ENCODE peak calls at places on chromosome 14, in five cellular contexts. D is Peyer's patch; M is CD4-positive, CD25-positive, alpha-beta regulatory T cell; A is keratinocyte; T is neural progenitor cell. R is an unnamed sample.

GRCh38 chr14:34711169-34711568 is 3.2 kb downstream of the CFL2 start:
- DNase-seq in M (no peak), T (no peak), A (peak; percentile 32), D (no peak), R (no peak)

GRCh38 chr14:61887628-61888027 is 125.4 kb downstream of the SNAPC1 start:
- DNase-seq in A (no peak), M (no peak), D (no peak), T (no peak), R (no peak)

GRCh38 chr14:79090781-79091180 is 920.6 kb downstream of the NRXN3 start:
- DNase-seq in M (no peak), T (peak; percentile 51), D (no peak), A (no peak), R (no peak)

GRCh38 chr14:55267816-55268215 is 3.4 kb upstream of the FBXO34 start:
- DNase-seq in M (no peak), D (no peak), T (no peak), A (no peak), R (no peak)

GRCh38 chr14:42980419-42980818 is 1373.7 kb downstream of the LRFN5 start:
- DNase-seq in A (no peak), M (no peak), D (no peak), T (no peak), R (no peak)

GRCh38 chr14:71300474-71301359 is 393.5 kb downstream of the PCNX1 start:
- DNase-seq in A (no peak), M (no peak), T (no peak), D (no peak), R (no peak)

GRCh38 chr14:54773171-54774006 is 129.2 kb downstream of the GCH1 start:
- DNase-seq in T (peak; percentile 88), A (peak; percentile 97), D (peak; percentile 88), M (peak; percentile 96), R (peak; percentile 48)

GRCh38 chr14:26694521-26694920 is 96.7 kb upstream of the NOVA1 start:
- DNase-seq in T (no peak), M (no peak), A (no peak), D (no peak), R (no peak)

GRCh38 chr14:93716410-93717221 is 71.7 kb downstream of the PRIMA1 start:
- DNase-seq in T (no peak), M (no peak), D (no peak), A (no peak), R (no peak)

GRCh38 chr14:96195441-96196081 is 9.1 kb upstream of the BDKRB2 start:
- DNase-seq in D (no peak), T (no peak), M (no peak), A (no peak), R (no peak)

GRCh38 chr14:76408877-76409276 is 32.9 kb downstream of the ESRRB start:
- DNase-seq in A (no peak), D (no peak), T (no peak), M (no peak), R (no peak)
- H3K27ac ChIP-seq in A (no peak overlapping the region), D (no peak overlapping the region), T (no peak overlapping the region), M (no peak overlapping the region), R (no peak overlapping the region)

DNA sequence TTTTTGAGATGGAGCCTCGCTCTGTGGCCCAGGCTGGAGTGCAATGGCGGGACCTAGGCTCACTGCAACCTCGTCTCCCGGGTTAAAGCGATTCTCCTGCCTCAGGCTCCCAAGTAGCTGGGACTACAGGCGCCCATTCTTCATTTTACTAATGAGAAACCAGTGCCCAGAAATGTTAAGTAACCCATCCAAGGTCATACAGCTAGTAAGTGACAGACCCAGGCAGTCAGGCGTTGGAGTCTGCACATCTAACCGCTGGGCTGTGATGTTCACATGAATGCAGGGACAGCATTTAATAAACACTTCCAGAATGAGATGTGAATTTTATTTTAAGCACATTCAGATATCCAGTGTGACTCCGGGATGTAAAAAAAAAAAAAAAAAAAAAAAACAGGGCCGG is 1.3 kb upstream of the TRIP11 start:
- DNase-seq in D (no peak), A (no peak), M (no peak), T (no peak), R (no peak)
- H3K27ac ChIP-seq in D (peak overlapping the region; percentile 93), A (no peak overlapping the region), M (peak overlapping the region; percentile 89), T (no peak overlapping the region), R (peak overlapping the region; percentile 89)

DNA sequence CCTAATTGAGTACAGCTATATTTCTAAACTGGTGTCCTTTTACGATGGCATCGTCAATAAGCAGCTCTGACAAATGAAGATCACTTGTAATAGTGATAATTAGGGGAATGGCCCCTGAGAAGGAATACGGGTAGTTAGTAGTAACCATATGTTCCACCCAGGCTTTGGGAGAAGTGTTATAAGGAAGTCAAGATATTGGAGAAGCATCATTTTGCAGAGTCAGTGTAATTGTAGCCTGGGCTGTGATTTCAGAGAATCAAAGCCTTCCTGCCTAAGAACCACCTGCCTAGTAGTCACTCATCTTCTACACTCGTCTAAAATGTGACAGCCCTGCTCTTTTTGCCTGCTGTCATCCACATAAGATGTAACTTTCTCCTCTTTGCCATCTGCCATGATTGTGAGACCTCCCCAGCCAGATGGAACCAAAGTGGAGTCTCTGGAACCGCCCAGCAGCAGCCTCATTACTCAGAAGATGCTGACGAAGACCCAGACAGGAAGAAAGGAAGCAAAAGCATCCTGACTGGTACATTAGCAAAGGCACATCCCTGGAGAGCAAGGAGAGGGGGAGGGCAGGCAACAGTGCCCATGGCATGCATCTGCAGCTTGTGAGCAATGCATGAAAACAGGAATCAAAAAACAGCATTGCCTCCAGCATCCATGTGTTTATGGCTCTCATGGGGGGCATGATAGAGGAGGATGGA is 12.6 kb upstream of the EDDM3A start:
- DNase-seq in A (no peak), D (no peak), T (no peak), M (no peak), R (no peak)
- H3K27ac ChIP-seq in A (no peak overlapping the region), D (no peak overlapping the region), T (no peak overlapping the region), M (no peak overlapping the region), R (no peak overlapping the region)

GRCh38 chr14:69633238-69633637 is 21.8 kb downstream of the SUSD6 start:
- DNase-seq in T (no peak), A (no peak), M (no peak), D (no peak), R (no peak)

GRCh38 chr14:69636718-69637480 is 25.5 kb downstream of the SUSD6 start:
- DNase-seq in D (no peak), T (no peak), A (no peak), M (no peak), R (no peak)

GRCh38 chr14:69634871-69635270 is 23.5 kb downstream of the SUSD6 start:
- DNase-seq in A (no peak), M (no peak), D (no peak), T (no peak), R (no peak)

GRCh38 chr14:69637503-69638030 is 26.2 kb downstream of the SUSD6 start:
- DNase-seq in T (peak; percentile 56), M (no peak), A (no peak), D (peak; percentile 90), R (no peak)

DNA sequence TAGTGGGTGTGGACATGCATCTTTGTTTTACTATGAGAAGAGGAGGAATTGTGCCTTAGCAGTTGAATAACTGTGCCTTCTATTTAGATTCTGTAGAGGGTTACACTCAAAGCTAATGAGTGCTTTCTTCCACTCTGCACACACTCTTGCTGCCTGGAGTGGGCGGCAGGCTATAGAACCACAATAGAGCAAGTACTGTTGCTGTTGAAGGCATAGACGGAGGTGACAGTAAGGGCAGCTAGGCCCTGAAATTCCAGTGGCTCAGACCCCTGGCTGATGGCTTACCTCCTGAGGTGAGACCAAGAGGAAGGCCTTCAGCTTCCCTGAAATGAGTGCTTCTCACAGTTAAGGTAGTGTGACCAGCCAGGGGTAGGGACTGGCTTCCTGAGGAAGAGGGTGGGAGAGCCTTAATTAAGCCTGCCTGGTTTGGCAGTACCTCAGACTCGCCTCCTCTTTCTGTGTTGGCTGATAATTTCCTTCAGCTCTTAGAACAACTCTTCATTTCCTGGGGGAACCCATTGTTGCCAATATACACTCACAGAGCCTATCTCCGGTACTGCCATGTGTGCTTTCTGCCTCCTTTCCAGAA is 24.7 kb downstream of the SUSD6 start:
- DNase-seq in T (no peak), A (no peak), D (no peak), M (peak; percentile 69), R (no peak)
- H3K27ac ChIP-seq in T (no peak overlapping the region), A (no peak overlapping the region), D (peak overlapping the region; percentile 67), M (peak overlapping the region; percentile 73), R (peak overlapping the region; percentile 44)

GRCh38 chr14:32329690-32330290 is 692 bp downstream of the AKAP6 start:
- DNase-seq in T (no peak), D (no peak), A (no peak), M (no peak), R (no peak)
- H3K27ac ChIP-seq in T (peak overlapping the region; percentile 86), D (no peak overlapping the region), A (no peak overlapping the region), M (no peak overlapping the region), R (no peak overlapping the region)

DNA sequence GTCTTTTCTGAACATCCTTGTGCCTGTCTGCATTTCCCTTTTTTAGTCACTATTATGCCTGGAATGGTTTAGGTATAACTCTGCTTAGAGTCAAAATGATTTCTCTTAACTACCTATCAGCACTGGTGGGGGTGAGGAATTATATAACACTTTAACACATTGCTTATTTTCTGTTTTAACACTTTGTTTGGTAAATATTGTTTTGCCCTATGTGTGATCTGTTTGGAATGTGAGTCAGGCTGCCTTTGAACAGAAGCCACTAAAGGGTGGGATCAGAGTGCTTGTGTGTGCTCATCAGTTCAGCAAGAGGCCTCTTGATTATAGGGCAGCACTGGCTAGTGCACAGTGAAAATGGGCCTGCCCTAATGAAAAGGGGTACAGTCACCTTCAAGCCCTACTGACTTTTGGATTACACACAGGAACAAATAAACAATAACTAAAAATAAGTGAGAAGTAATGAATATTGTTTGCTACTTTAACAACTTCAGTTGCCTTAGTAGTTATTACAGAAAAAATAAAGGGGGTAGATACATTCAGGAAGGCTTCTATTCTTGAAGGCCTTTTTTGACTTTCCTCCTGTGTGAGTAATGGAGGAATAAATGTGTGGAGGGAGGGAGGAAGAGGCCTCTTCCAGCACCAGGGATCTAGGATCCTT is 23.2 kb downstream of the NGDN start:
- DNase-seq in T (no peak), D (no peak), M (no peak), A (no peak), R (no peak)
- H3K27ac ChIP-seq in T (no peak overlapping the region), D (no peak overlapping the region), M (no peak overlapping the region), A (no peak overlapping the region), R (no peak overlapping the region)

DNA sequence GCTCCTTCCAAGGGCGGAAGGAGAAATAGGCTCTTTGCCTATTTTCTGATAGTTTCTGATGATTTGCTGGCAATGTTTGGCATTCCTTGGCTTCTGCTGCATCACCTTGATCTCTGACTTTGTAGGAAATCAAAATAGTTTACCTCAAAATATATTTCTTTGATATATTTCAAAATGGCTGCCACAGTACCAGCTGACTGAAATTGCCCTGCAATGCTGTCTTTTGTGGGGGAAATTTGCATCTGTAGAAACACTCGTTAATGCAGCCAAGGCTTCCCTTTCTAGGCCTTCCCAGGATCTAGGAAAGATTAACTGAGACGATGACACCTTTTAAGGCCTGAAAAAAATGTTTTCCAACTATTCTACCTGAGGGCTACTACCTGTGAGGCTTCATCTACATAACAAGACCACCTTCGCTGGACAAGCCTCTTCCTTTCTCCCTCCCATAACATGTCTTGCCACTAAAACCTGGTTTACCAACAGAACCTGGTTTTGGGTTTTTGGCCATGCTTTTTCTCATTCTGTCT is 212.8 kb upstream of the SSTR1 start:
- DNase-seq in D (no peak), T (no peak), M (no peak), A (no peak), R (no peak)
- H3K27ac ChIP-seq in D (no peak overlapping the region), T (no peak overlapping the region), M (no peak overlapping the region), A (no peak overlapping the region), R (no peak overlapping the region)

GRCh38 chr14:90649096-90649495 is 167.1 kb downstream of the TTC7B start:
- DNase-seq in T (no peak), M (no peak), D (no peak), A (no peak), R (no peak)
- H3K27ac ChIP-seq in T (no peak overlapping the region), M (no peak overlapping the region), D (no peak overlapping the region), A (no peak overlapping the region), R (no peak overlapping the region)

GRCh38 chr14:90819734-90820393 is 3.6 kb upstream of the TTC7B start:
- DNase-seq in T (no peak), M (no peak), D (no peak), A (no peak), R (no peak)
- H3K27ac ChIP-seq in T (no peak overlapping the region), M (no peak overlapping the region), D (no peak overlapping the region), A (no peak overlapping the region), R (no peak overlapping the region)

R was measured in effector memory CD4-positive, alpha-beta T cell.